ENCODE peak calls at places on chromosome 13, in nine cellular contexts. C is right lobe of liver; Q is NCI-H1436; L is tibial artery; D is naive thymus-derived CD8-positive, alpha-beta T cell; G is NCI-H774; H is CD8-positive, alpha-beta T cell; Z is stimulated activated CD4-positive, alpha-beta T cell treated with anti-CD3 and anti-CD28 coated beads, TNF-alpha, amount 100 ng/mL, for 24 hours; R is SJCRH30. N is an unnamed sample.

GRCh38 chr13:87820221-87820620 is 149.1 kb downstream of the SLITRK5 start:
- DNase-seq in D (no peak), R (no peak), H (no peak), Q (no peak), G (no peak), Z (no peak), L (no peak), C (no peak), N (no peak)

GRCh38 chr13:50635504-50635903 is 208.0 kb downstream of the DLEU7 start:
- DNase-seq in Z (no peak), D (no peak), H (no peak), C (no peak), R (no peak), G (no peak), L (peak), Q (no peak), N (no peak)

GRCh38 chr13:101475536-101475935 is 23.1 kb downstream of the ITGBL1 start:
- DNase-seq in H (no peak), Z (no peak), G (no peak), L (no peak), R (no peak), D (no peak), C (no peak), Q (no peak), N (no peak)

GRCh38 chr13:102798653-102799543 is at the start of the genes BIVM and POGLUT2:
- DNase-seq in R (peak), D (peak), Q (peak), Z (peak), L (peak), G (peak), C (peak), H (peak), N (peak)

GRCh38 chr13:85816413-85816812 is 17.2 kb upstream of the SLITRK6 start:
- DNase-seq in Q (peak), Z (no peak), R (no peak), C (no peak), L (no peak), G (no peak), H (no peak), D (no peak), N (no peak)

GRCh38 chr13:102903659-102904407 is 58.0 kb downstream of the ERCC5 start:
- DNase-seq in C (no peak), Z (no peak), D (no peak), R (no peak), L (no peak), H (no peak), G (no peak), Q (no peak), N (peak)

GRCh38 chr13:102286326-102286725 is 115.5 kb downstream of the FGF14 start:
- DNase-seq in G (no peak), C (no peak), D (no peak), Z (no peak), H (no peak), R (no peak), Q (no peak), L (no peak), N (peak)

GRCh38 chr13:70723732-70724131 is 615.5 kb upstream of the KLHL1 start:
- DNase-seq in G (no peak), D (no peak), L (no peak), Q (no peak), Z (no peak), R (no peak), H (no peak), C (no peak), N (peak)

GRCh38 chr13:43129511-43130130 is 106.2 kb downstream of the DNAJC15 start:
- DNase-seq in R (no peak), Q (no peak), H (no peak), G (no peak), D (no peak), L (no peak), Z (no peak), C (no peak), N (peak)

GRCh38 chr13:105672911-105673310 is 862.6 kb downstream of the EFNB2 start:
- DNase-seq in D (no peak), G (no peak), Q (no peak), H (no peak), L (no peak), R (no peak), Z (no peak), C (no peak), N (no peak)

GRCh38 chr13:42373048-42373812 is 101.3 kb downstream of the AKAP11 start:
- DNase-seq in H (no peak), G (no peak), Z (no peak), R (no peak), L (no peak), C (no peak), D (no peak), Q (no peak), N (no peak)

GRCh38 chr13:45333973-45334922 is 6.7 kb downstream of the TPT1 start:
- DNase-seq in C (no peak), L (no peak), H (peak), Q (no peak), Z (no peak), D (no peak), R (no peak), G (no peak), N (no peak)

GRCh38 chr13:108044929-108045328 is 170.4 kb downstream of the LIG4 start:
- DNase-seq in R (no peak), L (no peak), Z (no peak), C (no peak), D (no peak), G (peak), H (no peak), Q (no peak), N (no peak)

GRCh38 chr13:103236213-103236612 is 170.0 kb upstream of the SLC10A2 start:
- DNase-seq in Z (no peak), R (no peak), G (no peak), C (no peak), Q (no peak), H (no peak), D (no peak), L (no peak), N (peak)